ENCODE peak calls at places on chromosomes 16 and 17, in eight cellular contexts. W, D, Q, K, L, J, R and U are unnamed samples.

GRCh38 chr16:47694543-47694942 is 233.4 kb downstream of the PHKB start:
- DNase-seq in W (no peak), D (no peak), Q (no peak), K (no peak), L (no peak), J (no peak), R (no peak), U (no peak)

GRCh38 chr17:80347536-80347935 is 67.4 kb upstream of the ENDOV start:
- DNase-seq in W (no peak), D (no peak), Q (no peak), K (no peak), L (no peak), J (no peak), R (no peak), U (no peak)

GRCh38 chr16:70801611-70802010 is 653 bp upstream of the VAC14 start:
- DNase-seq in W (peak; percentile 19), D (no peak), Q (no peak), K (no peak), L (no peak), J (no peak), R (no peak), U (no peak)

GRCh38 chr16:29852654-29853053 is 10.4 kb downstream of the CDIPT start:
- DNase-seq in W (no peak), D (peak; percentile 42), Q (no peak), K (no peak), L (no peak), J (no peak), R (no peak), U (no peak)

GRCh38 chr17:43341705-43342600 is 56.8 kb upstream of the ARL4D start:
- DNase-seq in W (no peak), D (no peak), Q (no peak), K (no peak), L (no peak), J (no peak), R (no peak), U (no peak)

GRCh38 chr17:47257651-47258339 is 4.2 kb downstream of the ITGB3 start:
- DNase-seq in W (no peak), D (no peak), Q (no peak), K (no peak), L (no peak), J (no peak), R (no peak), U (no peak)

GRCh38 chr17:27379863-27380533 is 76.2 kb upstream of the KSR1 start:
- DNase-seq in W (no peak), D (peak; percentile 82), Q (no peak), K (no peak), L (peak; percentile 72), J (peak; percentile 63), R (peak; percentile 76), U (peak; percentile 75)

GRCh38 chr16:77500286-77500598 is 65.4 kb upstream of the ADAMTS18 start:
- DNase-seq in W (no peak), D (no peak), Q (no peak), K (no peak), L (no peak), J (no peak), R (no peak), U (no peak)

GRCh38 chr16:81548901-81549546 is 104.4 kb downstream of the CMIP start:
- DNase-seq in W (no peak), D (no peak), Q (no peak), K (no peak), L (no peak), J (no peak), R (peak; percentile 78), U (no peak)

GRCh38 chr16:81546781-81547180 is 102.2 kb downstream of the CMIP start:
- DNase-seq in W (no peak), D (no peak), Q (no peak), K (no peak), L (no peak), J (no peak), R (no peak), U (no peak)

GRCh38 chr16:81548551-81548900 is 103.9 kb downstream of the CMIP start:
- DNase-seq in W (no peak), D (no peak), Q (no peak), K (no peak), L (no peak), J (no peak), R (no peak), U (no peak)

GRCh38 chr16:81547194-81547918 is 102.7 kb downstream of the CMIP start:
- DNase-seq in W (no peak), D (no peak), Q (no peak), K (no peak), L (no peak), J (no peak), R (no peak), U (no peak)

GRCh38 chr16:81547919-81548216 is 103.3 kb downstream of the CMIP start:
- DNase-seq in W (no peak), D (no peak), Q (no peak), K (no peak), L (no peak), J (no peak), R (no peak), U (no peak)
- H3K4me1 ChIP-seq in W (no peaks in the 10 kb centered on the region), D (peaks cover 11% of the 10 kb centered on the region), Q (no peaks in the 10 kb centered on the region), K (no peaks in the 10 kb centered on the region), L (peaks cover 44% of the 10 kb centered on the region), J (no peaks in the 10 kb centered on the region), R (peaks cover 39% of the 10 kb centered on the region), U (peaks cover 61% of the 10 kb centered on the region)

GRCh38 chr17:83099570-83100181 is 20.3 kb downstream of the METRNL start:
- DNase-seq in W (no peak), D (no peak), Q (no peak), K (no peak), L (peak; percentile 66), J (peak; percentile 69), R (peak; percentile 67), U (no peak)

GRCh38 chr17:83100220-83100852 is 20.9 kb downstream of the METRNL start:
- DNase-seq in W (no peak), D (no peak), Q (no peak), K (no peak), L (peak; percentile 55), J (peak; percentile 64), R (peak; percentile 63), U (no peak)

GRCh38 chr17:83099086-83099540 is 19.7 kb downstream of the METRNL start:
- DNase-seq in W (no peak), D (no peak), Q (no peak), K (no peak), L (no peak), J (no peak), R (no peak), U (no peak)

GRCh38 chr17:83101805-83102480 is 22.5 kb downstream of the METRNL start:
- DNase-seq in W (no peak), D (no peak), Q (no peak), K (no peak), L (peak; percentile 78), J (peak; percentile 63), R (no peak), U (no peak)

DNA sequence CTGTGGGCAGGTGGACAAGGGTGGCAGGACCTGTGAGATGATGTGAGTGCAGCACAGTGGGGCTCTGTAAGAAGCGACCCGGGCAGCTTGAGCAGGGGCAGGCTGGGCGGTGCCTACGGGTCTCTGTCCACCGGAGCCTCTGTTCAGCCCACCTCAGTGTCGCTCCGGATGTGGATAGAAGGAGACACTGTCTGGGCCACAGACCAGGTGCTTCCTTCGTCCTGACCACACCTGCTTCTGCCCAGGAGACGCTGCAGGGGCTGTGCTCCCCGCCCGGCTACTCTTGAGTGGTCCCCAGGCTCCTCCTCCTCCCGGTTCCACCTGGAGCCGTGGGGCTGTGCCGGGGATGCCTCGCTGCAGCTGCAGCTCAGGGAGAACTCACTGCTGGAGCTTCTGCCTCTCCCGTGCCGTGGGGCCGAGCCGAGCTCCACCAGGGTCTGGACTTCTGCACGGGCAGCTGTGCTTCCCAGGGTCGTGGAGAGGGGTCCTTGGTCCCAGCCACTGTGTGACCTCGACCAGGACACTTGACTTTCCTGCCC is 21.5 kb downstream of the METRNL start:
- DNase-seq in W (peak; percentile 56), D (no peak), Q (no peak), K (peak; percentile 63), L (no peak), J (no peak), R (no peak), U (no peak)
- H3K4me1 ChIP-seq in W (peaks cover 11% of the 10 kb centered on the region), D (peaks cover 31% of the 10 kb centered on the region), Q (peaks cover 14% of the 10 kb centered on the region), K (peaks cover 16% of the 10 kb centered on the region), L (peaks cover 52% of the 10 kb centered on the region), J (peaks cover 13% of the 10 kb centered on the region), R (peaks cover 59% of the 10 kb centered on the region), U (peaks cover 55% of the 10 kb centered on the region)

GRCh38 chr16:57264381-57264780 is 19.3 kb downstream of the ARL2BP start:
- DNase-seq in W (no peak), D (no peak), Q (no peak), K (no peak), L (no peak), J (no peak), R (no peak), U (no peak)

GRCh38 chr16:57260294-57260929 is 15.4 kb downstream of the ARL2BP start:
- DNase-seq in W (no peak), D (peak; percentile 26), Q (no peak), K (no peak), L (peak; percentile 24), J (no peak), R (no peak), U (no peak)

GRCh38 chr16:57263585-57264351 is 18.7 kb downstream of the ARL2BP start:
- DNase-seq in W (no peak), D (no peak), Q (no peak), K (no peak), L (no peak), J (no peak), R (no peak), U (no peak)

GRCh38 chr16:57262841-57263584 is 18.0 kb downstream of the ARL2BP start:
- DNase-seq in W (no peak), D (no peak), Q (no peak), K (no peak), L (peak; percentile 59), J (no peak), R (peak; percentile 63), U (no peak)

GRCh38 chr16:57261806-57262205 is 16.7 kb downstream of the ARL2BP start:
- DNase-seq in W (no peak), D (no peak), Q (no peak), K (no peak), L (no peak), J (no peak), R (no peak), U (no peak)
- H3K4me1 ChIP-seq in W (peaks cover 4% of the 10 kb centered on the region), D (peaks cover 10% of the 10 kb centered on the region), Q (peaks cover 18% of the 10 kb centered on the region), K (no peaks in the 10 kb centered on the region), L (peaks cover 28% of the 10 kb centered on the region), J (no peaks in the 10 kb centered on the region), R (peaks cover 43% of the 10 kb centered on the region), U (peaks cover 30% of the 10 kb centered on the region)

DNA sequence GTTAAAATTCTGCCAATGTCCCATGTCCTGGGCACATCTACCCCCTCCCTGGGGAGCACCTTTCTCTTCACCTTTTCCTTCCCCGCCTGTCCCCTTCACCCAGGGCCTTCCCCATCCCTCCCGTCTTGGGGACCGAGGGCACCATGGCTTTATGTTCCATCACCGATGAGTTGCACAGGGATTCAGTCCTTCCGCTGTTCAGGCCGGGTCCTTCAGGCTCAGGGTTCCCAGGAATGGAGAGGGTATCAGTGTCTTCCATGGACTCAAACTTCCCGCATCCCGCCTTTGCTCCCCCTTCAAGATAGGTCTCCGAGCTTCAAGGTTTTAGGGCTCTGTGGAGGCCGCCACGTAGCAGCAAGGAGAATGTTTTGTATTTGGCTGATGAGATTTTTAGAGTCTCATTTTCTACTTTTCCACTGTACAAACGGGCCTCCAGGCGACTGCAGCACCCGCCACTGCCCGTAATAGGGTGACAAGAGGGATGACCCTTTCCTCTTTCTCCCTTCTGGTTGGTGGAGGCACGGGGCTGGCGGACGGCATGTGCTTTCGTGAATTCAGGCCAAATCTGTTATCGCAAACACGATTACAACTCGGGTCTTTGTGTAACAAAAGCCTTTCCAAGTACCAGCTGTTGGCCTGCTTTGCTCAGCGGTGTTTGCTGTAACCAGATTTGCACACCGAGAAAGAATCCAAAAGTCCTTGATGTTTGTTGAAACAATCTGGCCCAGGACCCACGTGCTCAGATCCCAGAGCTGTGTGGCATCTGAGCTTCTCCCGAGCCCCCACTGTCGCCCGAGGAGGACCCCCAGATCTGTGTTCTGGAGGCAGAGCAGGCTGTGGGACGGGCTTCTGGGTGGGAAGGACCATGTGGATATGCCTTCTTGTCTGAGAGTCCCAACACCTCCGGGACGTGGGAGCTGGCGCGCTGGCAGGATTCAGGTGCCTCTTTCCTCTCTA is 236.3 kb downstream of the SEC14L1 start:
- DNase-seq in W (no peak), D (no peak), Q (no peak), K (no peak), L (peak; percentile 86), J (no peak), R (peak; percentile 88), U (peak; percentile 58)
- H3K4me1 ChIP-seq in W (peaks cover 31% of the 10 kb centered on the region), D (peaks cover 81% of the 10 kb centered on the region), Q (peaks cover 81% of the 10 kb centered on the region), K (peaks cover 9% of the 10 kb centered on the region), L (peaks cover 84% of the 10 kb centered on the region), J (peaks cover 2% of the 10 kb centered on the region), R (peaks cover 95% of the 10 kb centered on the region), U (peaks cover 98% of the 10 kb centered on the region)